ENCODE peak calls at places on chromosome 11, in nine cellular contexts. I, U, H, Z, R, B, G, N and X are unnamed samples.

GRCh38 chr11:110712643-110713468 is 619 bp upstream of the ARHGAP20 start:
- DNase-seq in I (no peak), U (no peak), H (no peak), Z (no peak), R (no peak), B (peak), G (no peak), N (peak), X (peak)

GRCh38 chr11:3176487-3176886 is 11.4 kb upstream of the OSBPL5 start:
- DNase-seq in I (no peak), U (no peak), H (no peak), Z (no peak), R (no peak), B (no peak), G (no peak), N (no peak), X (no peak)

GRCh38 chr11:12377106-12377823 is at the start of gene PARVA:
- DNase-seq in I (peak), U (no peak), H (no peak), Z (peak), R (no peak), B (no peak), G (no peak), N (no peak), X (no peak)

GRCh38 chr11:120467627-120468026 is 43.9 kb upstream of the GRIK4 start:
- DNase-seq in I (no peak), U (no peak), H (no peak), Z (no peak), R (no peak), B (no peak), G (no peak), N (no peak), X (no peak)

GRCh38 chr11:75938543-75938942 is 123.5 kb downstream of the UVRAG start:
- DNase-seq in I (no peak), U (no peak), H (no peak), Z (no peak), R (no peak), B (no peak), G (no peak), N (no peak), X (no peak)

GRCh38 chr11:19242184-19242932 is 1.6 kb upstream of the E2F8 start:
- DNase-seq in I (no peak), U (peak), H (no peak), Z (no peak), R (no peak), B (no peak), G (no peak), N (peak), X (no peak)

GRCh38 chr11:105297463-105297862 is 157.9 kb upstream of the CARD18 start:
- DNase-seq in I (no peak), U (no peak), H (no peak), Z (no peak), R (no peak), B (no peak), G (no peak), N (no peak), X (no peak)

GRCh38 chr11:84714316-84714780 is 912.8 kb downstream of the DLG2 start:
- DNase-seq in I (peak), U (peak), H (no peak), Z (peak), R (no peak), B (peak), G (no peak), N (peak), X (no peak)

GRCh38 chr11:1202154-1202775 is 20.6 kb upstream of the MUC5B start:
- DNase-seq in I (no peak), U (peak), H (no peak), Z (no peak), R (no peak), B (no peak), G (no peak), N (no peak), X (no peak)

GRCh38 chr11:44775366-44776356 is 48.9 kb downstream of the TSPAN18 start:
- DNase-seq in I (peak), U (peak), H (peak), Z (peak), R (peak), B (peak), G (peak), N (peak), X (peak)

GRCh38 chr11:61948505-61948904 is 1.6 kb upstream of the BEST1 start:
- DNase-seq in I (no peak), U (no peak), H (no peak), Z (no peak), R (no peak), B (no peak), G (no peak), N (no peak), X (no peak)

GRCh38 chr11:44889266-44889665 is 61.4 kb downstream of the TP53I11 start:
- DNase-seq in I (no peak), U (no peak), H (no peak), Z (no peak), R (no peak), B (no peak), G (no peak), N (no peak), X (no peak)

GRCh38 chr11:11163256-11163655 is 189.8 kb downstream of the CSNK2A3 start:
- DNase-seq in I (no peak), U (no peak), H (no peak), Z (no peak), R (no peak), B (no peak), G (no peak), N (no peak), X (no peak)

GRCh38 chr11:15805726-15806125 is 550.6 kb downstream of the SOX6 start:
- DNase-seq in I (no peak), U (no peak), H (no peak), Z (no peak), R (no peak), B (no peak), G (no peak), N (no peak), X (no peak)

GRCh38 chr11:104163100-104164027 is 583 bp downstream of the PDGFD start:
- DNase-seq in I (no peak), U (no peak), H (no peak), Z (peak), R (no peak), B (no peak), G (no peak), N (no peak), X (peak)

GRCh38 chr11:2862950-2863618 is 22.5 kb downstream of the CDKN1C start:
- DNase-seq in I (no peak), U (no peak), H (no peak), Z (peak), R (no peak), B (no peak), G (no peak), N (no peak), X (no peak)

GRCh38 chr11:129374081-129374992 is 1.3 kb upstream of the BARX2 start:
- DNase-seq in I (no peak), U (no peak), H (no peak), Z (no peak), R (no peak), B (no peak), G (no peak), N (peak), X (no peak)

GRCh38 chr11:112666253-112666652 is 295.0 kb upstream of the NCAM1 start:
- DNase-seq in I (no peak), U (no peak), H (no peak), Z (no peak), R (no peak), B (no peak), G (no peak), N (no peak), X (no peak)

GRCh38 chr11:118485273-118485672 is 42.0 kb upstream of the TTC36 start:
- DNase-seq in I (no peak), U (no peak), H (no peak), Z (no peak), R (no peak), B (no peak), G (no peak), N (no peak), X (no peak)

GRCh38 chr11:110479445-110480101 is 49.8 kb downstream of the FDX1 start:
- DNase-seq in I (peak), U (no peak), H (no peak), Z (no peak), R (no peak), B (peak), G (no peak), N (no peak), X (no peak)